ENCODE peak calls at places on chromosome 19, in five cellular contexts. One of them, this sample, is unnamed.
A peak's percentile ranks its signal among the peaks of the same experiment; 100 is the strongest.

GRCh38 chr19:2248136-2249009 is 750 bp upstream of the AMH start:
- DNase-seq in psoas muscle: no peak
- DNase-seq in activated CD4-positive, CD25-positive, alpha-beta regulatory T cell: no peak
- DNase-seq in NCI-H510A: no peak
- DNase-seq in NCI-H82: no peak
- DNase-seq in this sample: no peak

GRCh38 chr19:40223135-40223822 is 3.2 kb downstream of the CCNP start:
- DNase-seq in psoas muscle: no peak
- DNase-seq in activated CD4-positive, CD25-positive, alpha-beta regulatory T cell: no peak
- DNase-seq in NCI-H510A: no peak
- DNase-seq in NCI-H82: no peak
- DNase-seq in this sample: no peak

GRCh38 chr19:8324186-8325050 is 3.1 kb downstream of the RPS28 start:
- DNase-seq in psoas muscle: peak; percentile 56
- DNase-seq in activated CD4-positive, CD25-positive, alpha-beta regulatory T cell: no peak
- DNase-seq in NCI-H510A: no peak
- DNase-seq in NCI-H82: peak; percentile 48
- DNase-seq in this sample: no peak

GRCh38 chr19:33728141-33728540 is 68.5 kb upstream of the KCTD15 start:
- DNase-seq in psoas muscle: no peak
- DNase-seq in activated CD4-positive, CD25-positive, alpha-beta regulatory T cell: no peak
- DNase-seq in NCI-H510A: no peak
- DNase-seq in NCI-H82: no peak
- DNase-seq in this sample: no peak

GRCh38 chr19:41928221-41928683 is at the start of gene ERFL:
- DNase-seq in psoas muscle: no peak
- DNase-seq in activated CD4-positive, CD25-positive, alpha-beta regulatory T cell: no peak
- DNase-seq in NCI-H510A: no peak
- DNase-seq in NCI-H82: no peak
- DNase-seq in this sample: no peak

GRCh38 chr19:48618278-48618915 is 581 bp downstream of the RPL18 start:
- DNase-seq in psoas muscle: peak; percentile 59
- DNase-seq in activated CD4-positive, CD25-positive, alpha-beta regulatory T cell: no peak
- DNase-seq in NCI-H510A: no peak
- DNase-seq in NCI-H82: no peak
- DNase-seq in this sample: no peak

GRCh38 chr19:15551183-15552004 is 43.1 kb downstream of the CYP4F22 start:
- DNase-seq in psoas muscle: peak; percentile 65
- DNase-seq in activated CD4-positive, CD25-positive, alpha-beta regulatory T cell: peak; percentile 42
- DNase-seq in NCI-H510A: no peak
- DNase-seq in NCI-H82: peak; percentile 58
- DNase-seq in this sample: no peak

GRCh38 chr19:4624733-4625362 is 14.5 kb upstream of the TNFAIP8L1 start:
- DNase-seq in psoas muscle: no peak
- DNase-seq in activated CD4-positive, CD25-positive, alpha-beta regulatory T cell: no peak
- DNase-seq in NCI-H510A: no peak
- DNase-seq in NCI-H82: peak; percentile 48
- DNase-seq in this sample: peak; percentile 18

GRCh38 chr19:7636691-7637373 is at the start of gene STXBP2:
- DNase-seq in psoas muscle: peak; percentile 73
- DNase-seq in activated CD4-positive, CD25-positive, alpha-beta regulatory T cell: peak; percentile 89
- DNase-seq in NCI-H510A: peak; percentile 70
- DNase-seq in NCI-H82: peak; percentile 64
- DNase-seq in this sample: peak; percentile 54

GRCh38 chr19:17358395-17358794 is 18.7 kb downstream of the PLVAP start:
- DNase-seq in psoas muscle: no peak
- DNase-seq in activated CD4-positive, CD25-positive, alpha-beta regulatory T cell: no peak
- DNase-seq in NCI-H510A: no peak
- DNase-seq in NCI-H82: no peak
- DNase-seq in this sample: peak; percentile 57

GRCh38 chr19:16016226-16017137 is 59.8 kb upstream of the TPM4 start:
- DNase-seq in psoas muscle: no peak
- DNase-seq in activated CD4-positive, CD25-positive, alpha-beta regulatory T cell: no peak
- DNase-seq in NCI-H510A: no peak
- DNase-seq in NCI-H82: no peak
- DNase-seq in this sample: no peak

GRCh38 chr19:4575267-4575793 is 15.8 kb upstream of the SEMA6B start:
- DNase-seq in psoas muscle: peak; percentile 79
- DNase-seq in activated CD4-positive, CD25-positive, alpha-beta regulatory T cell: no peak
- DNase-seq in NCI-H510A: no peak
- DNase-seq in NCI-H82: peak; percentile 32
- DNase-seq in this sample: peak; percentile 92

GRCh38 chr19:54473983-54474382 is 887 bp upstream of the CDC42EP5 start:
- DNase-seq in psoas muscle: no peak
- DNase-seq in activated CD4-positive, CD25-positive, alpha-beta regulatory T cell: no peak
- DNase-seq in NCI-H510A: no peak
- DNase-seq in NCI-H82: no peak
- DNase-seq in this sample: no peak

GRCh38 chr19:3324405-3324856 is 42.0 kb upstream of the NFIC start:
- DNase-seq in psoas muscle: peak; percentile 80
- DNase-seq in activated CD4-positive, CD25-positive, alpha-beta regulatory T cell: peak; percentile 24
- DNase-seq in NCI-H510A: no peak
- DNase-seq in NCI-H82: peak; percentile 54
- DNase-seq in this sample: peak; percentile 13

GRCh38 chr19:29640231-29640630 is 25.0 kb upstream of the PLEKHF1 start:
- DNase-seq in psoas muscle: no peak
- DNase-seq in activated CD4-positive, CD25-positive, alpha-beta regulatory T cell: no peak
- DNase-seq in NCI-H510A: no peak
- DNase-seq in NCI-H82: no peak
- DNase-seq in this sample: no peak

GRCh38 chr19:870963-871401 is 11.5 kb downstream of the CFD start:
- DNase-seq in psoas muscle: peak; percentile 78
- DNase-seq in activated CD4-positive, CD25-positive, alpha-beta regulatory T cell: no peak
- DNase-seq in NCI-H510A: no peak
- DNase-seq in NCI-H82: no peak
- DNase-seq in this sample: no peak

GRCh38 chr19:48625891-48626327 is 6.6 kb downstream of the SPHK2 start:
- DNase-seq in psoas muscle: peak; percentile 67
- DNase-seq in activated CD4-positive, CD25-positive, alpha-beta regulatory T cell: no peak
- DNase-seq in NCI-H510A: no peak
- DNase-seq in NCI-H82: no peak
- DNase-seq in this sample: no peak

GRCh38 chr19:12801466-12802266 is at the start of the genes PRDX2 and THSD8:
- DNase-seq in psoas muscle: peak; percentile 89
- DNase-seq in activated CD4-positive, CD25-positive, alpha-beta regulatory T cell: peak; percentile 72
- DNase-seq in NCI-H510A: peak; percentile 74
- DNase-seq in NCI-H82: peak; percentile 94
- DNase-seq in this sample: no peak

GRCh38 chr19:5977222-5977784 is 637 bp downstream of the RANBP3 start:
- DNase-seq in psoas muscle: no peak
- DNase-seq in activated CD4-positive, CD25-positive, alpha-beta regulatory T cell: no peak
- DNase-seq in NCI-H510A: no peak
- DNase-seq in NCI-H82: no peak
- DNase-seq in this sample: no peak

GRCh38 chr19:15812059-15812722 is 3.3 kb downstream of the OR10H1 start:
- DNase-seq in psoas muscle: no peak
- DNase-seq in activated CD4-positive, CD25-positive, alpha-beta regulatory T cell: no peak
- DNase-seq in NCI-H510A: no peak
- DNase-seq in NCI-H82: no peak
- DNase-seq in this sample: peak; percentile 23

GRCh38 chr19:13098291-13099072 is 4.2 kb downstream of the LYL1 start:
- DNase-seq in psoas muscle: no peak
- DNase-seq in activated CD4-positive, CD25-positive, alpha-beta regulatory T cell: no peak
- DNase-seq in NCI-H510A: no peak
- DNase-seq in NCI-H82: peak; percentile 48
- DNase-seq in this sample: no peak

GRCh38 chr19:49889687-49890348 is 6.9 kb downstream of the IL4I1 start:
- DNase-seq in psoas muscle: peak; percentile 91
- DNase-seq in activated CD4-positive, CD25-positive, alpha-beta regulatory T cell: peak; percentile 65
- DNase-seq in NCI-H510A: no peak
- DNase-seq in NCI-H82: peak; percentile 85
- DNase-seq in this sample: no peak

GRCh38 chr19:29687244-29687896 is 22.1 kb downstream of the PLEKHF1 start:
- DNase-seq in psoas muscle: peak; percentile 90
- DNase-seq in activated CD4-positive, CD25-positive, alpha-beta regulatory T cell: no peak
- DNase-seq in NCI-H510A: no peak
- DNase-seq in NCI-H82: no peak
- DNase-seq in this sample: no peak

GRCh38 chr19:4916292-4917082 is 7.2 kb downstream of the UHRF1 start:
- DNase-seq in psoas muscle: no peak
- DNase-seq in activated CD4-positive, CD25-positive, alpha-beta regulatory T cell: peak; percentile 34
- DNase-seq in NCI-H510A: no peak
- DNase-seq in NCI-H82: no peak
- DNase-seq in this sample: no peak

This sample was measured in RCC 7860.